ENCODE peak calls at places on chromosomes 4 and X, in eight cellular contexts. K, C, W, X, H, I, S and F are unnamed samples.

GRCh38 chr4:151990201-151990600 is 229.4 kb upstream of the GATB start:
- DNase-seq in I (no peak), C (no peak), W (no peak), K (no peak), X (no peak), S (no peak), H (no peak), F (no peak)

GRCh38 chrX:109751698-109752097 is 18.6 kb upstream of the ACSL4 start:
- DNase-seq in K (no peak), S (no peak), C (no peak), H (no peak), I (no peak), X (no peak), W (no peak), F (no peak)

GRCh38 chrX:48068096-48068887 is 3.1 kb downstream of the ZNF630 start:
- DNase-seq in K (no peak), H (peak), C (no peak), I (no peak), X (no peak), W (no peak), S (no peak), F (no peak)

GRCh38 chr4:189202182-189202868 is 738.3 kb upstream of the FRG1 start:
- DNase-seq in S (peak), W (peak), H (peak), I (peak), K (peak), X (peak), C (peak), F (peak)

GRCh38 chrX:53716328-53717088 is 30.0 kb upstream of the HUWE1 start:
- DNase-seq in W (no peak), K (no peak), X (no peak), S (no peak), C (no peak), I (no peak), H (no peak), F (peak)

GRCh38 chrX:3699841-3700381 is 13.5 kb downstream of the PRKX start:
- DNase-seq in W (no peak), H (no peak), I (no peak), X (no peak), S (no peak), K (no peak), C (no peak), F (peak)

GRCh38 chr4:70994069-70994366 is 569 bp downstream of the DCK start:
- DNase-seq in S (peak), X (no peak), H (no peak), C (no peak), K (no peak), W (no peak), I (no peak), F (no peak)

GRCh38 chr4:186910385-186910784 is 186.7 kb upstream of the FAT1 start:
- DNase-seq in H (no peak), S (no peak), C (no peak), X (no peak), K (no peak), I (no peak), W (no peak), F (no peak)

GRCh38 chr4:4368821-4369580 is 17.9 kb upstream of the NSG1 start:
- DNase-seq in C (no peak), S (no peak), X (peak), I (no peak), H (no peak), W (no peak), K (no peak), F (no peak)

GRCh38 chrX:142804085-142804484 is 221.6 kb upstream of the SPANXN4 start:
- DNase-seq in W (no peak), I (no peak), C (no peak), X (no peak), K (no peak), H (peak), S (no peak), F (no peak)

GRCh38 chrX:65706041-65706828 is 38.8 kb downstream of the MSN start:
- DNase-seq in X (no peak), H (no peak), W (no peak), K (no peak), S (peak), I (no peak), C (no peak), F (no peak)

GRCh38 chr4:150510176-150510875 is 71.6 kb upstream of the MAB21L2 start:
- DNase-seq in I (no peak), X (no peak), S (no peak), C (no peak), W (peak), H (no peak), K (no peak), F (no peak)

GRCh38 chr4:113153529-113154101 is 104.2 kb downstream of the ANK2 start:
- DNase-seq in X (no peak), S (no peak), H (no peak), C (no peak), K (no peak), W (no peak), I (no peak), F (no peak)

GRCh38 chrX:26562156-26562555 is 346.2 kb downstream of the MAGEB5 start:
- DNase-seq in K (no peak), X (no peak), S (no peak), W (no peak), I (no peak), C (no peak), H (no peak), F (no peak)

GRCh38 chrX:131081772-131082755 is 23.9 kb downstream of the ARHGAP36 start:
- DNase-seq in H (no peak), X (no peak), S (no peak), K (no peak), C (no peak), I (no peak), W (no peak), F (no peak)

GRCh38 chr4:89572224-89572858 is 264.6 kb downstream of the SNCA start:
- DNase-seq in I (no peak), S (no peak), H (no peak), K (no peak), C (no peak), W (no peak), X (no peak), F (no peak)

GRCh38 chr4:123325241-123325681 is 71.3 kb upstream of the SPRY1 start:
- DNase-seq in X (no peak), C (no peak), W (no peak), S (no peak), H (no peak), I (no peak), K (no peak), F (no peak)

GRCh38 chrX:9899640-9900075 is 67.5 kb upstream of the CLDN34 start:
- DNase-seq in H (no peak), I (no peak), S (no peak), X (no peak), K (no peak), W (peak), C (no peak), F (no peak)

DNA sequence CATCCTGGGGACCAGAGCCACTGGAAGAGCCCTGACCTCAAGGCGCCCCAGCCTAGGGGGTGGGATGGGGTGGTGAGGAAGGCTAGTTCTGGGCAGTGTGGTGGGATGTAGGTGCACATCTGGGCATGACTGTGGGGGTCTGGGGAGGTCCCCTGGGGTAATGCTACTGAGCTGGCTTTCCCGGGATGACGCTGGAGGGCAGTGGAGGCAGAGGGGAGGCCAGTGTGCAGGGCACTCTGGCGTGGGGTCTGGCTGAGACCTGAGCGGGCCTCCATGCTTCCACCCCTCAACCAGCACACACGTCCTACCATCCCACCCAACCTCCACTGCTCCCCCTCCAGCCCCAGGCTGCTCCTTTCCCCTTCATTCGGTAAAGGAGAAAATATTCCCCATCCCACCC is 4.8 kb upstream of the SH3BP2 start:
- DNase-seq in K (no peak), C (peak), I (peak), S (no peak), X (no peak), W (no peak), H (no peak), F (no peak)
- H3K27ac ChIP-seq in K (no peak), C (peak), I (peak), S (no peak), X (peak), W (no peak), H (peak), F (peak)

GRCh38 chrX:108541286-108541685 is 101.6 kb downstream of the COL4A5 start:
- DNase-seq in W (no peak), H (no peak), K (no peak), X (no peak), S (no peak), I (no peak), C (no peak), F (no peak)
- H3K4me3 ChIP-seq in W (no peak), H (no peak), K (no peak), X (no peak), S (no peak), I (no peak), C (no peak), F (no peak)

GRCh38 chr4:139665079-139665689 is 435 bp upstream of the MGST2 start:
- DNase-seq in S (no peak), C (no peak), H (no peak), I (no peak), W (no peak), X (no peak), K (no peak), F (no peak)
- H3K27ac ChIP-seq in S (peak), C (peak), H (peak), I (peak), W (peak), X (peak), K (peak), F (peak)

GRCh38 chr4:116020141-116020722 is 906.8 kb upstream of the NDST4 start:
- DNase-seq in C (no peak), K (no peak), S (no peak), H (no peak), I (no peak), X (no peak), W (no peak), F (no peak)
- H3K4me3 ChIP-seq in C (no peak), K (no peak), S (no peak), H (no peak), I (no peak), X (no peak), W (no peak), F (no peak)

GRCh38 chr4:101126044-101126443 is 221.3 kb downstream of the PPP3CA start:
- DNase-seq in X (no peak), S (no peak), I (no peak), H (no peak), C (no peak), W (no peak), K (no peak), F (no peak)
- H3K27ac ChIP-seq in X (no peak), S (no peak), I (no peak), H (no peak), C (no peak), W (no peak), K (no peak), F (no peak)

GRCh38 chr4:157075811-157076577 is at the start of gene GLRB:
- DNase-seq in S (peak), C (peak), H (peak), I (no peak), W (no peak), X (peak), K (no peak), F (no peak)
- H3K4me3 ChIP-seq in S (peak), C (peak), H (peak), I (peak), W (peak), X (peak), K (peak), F (no peak)

DNA sequence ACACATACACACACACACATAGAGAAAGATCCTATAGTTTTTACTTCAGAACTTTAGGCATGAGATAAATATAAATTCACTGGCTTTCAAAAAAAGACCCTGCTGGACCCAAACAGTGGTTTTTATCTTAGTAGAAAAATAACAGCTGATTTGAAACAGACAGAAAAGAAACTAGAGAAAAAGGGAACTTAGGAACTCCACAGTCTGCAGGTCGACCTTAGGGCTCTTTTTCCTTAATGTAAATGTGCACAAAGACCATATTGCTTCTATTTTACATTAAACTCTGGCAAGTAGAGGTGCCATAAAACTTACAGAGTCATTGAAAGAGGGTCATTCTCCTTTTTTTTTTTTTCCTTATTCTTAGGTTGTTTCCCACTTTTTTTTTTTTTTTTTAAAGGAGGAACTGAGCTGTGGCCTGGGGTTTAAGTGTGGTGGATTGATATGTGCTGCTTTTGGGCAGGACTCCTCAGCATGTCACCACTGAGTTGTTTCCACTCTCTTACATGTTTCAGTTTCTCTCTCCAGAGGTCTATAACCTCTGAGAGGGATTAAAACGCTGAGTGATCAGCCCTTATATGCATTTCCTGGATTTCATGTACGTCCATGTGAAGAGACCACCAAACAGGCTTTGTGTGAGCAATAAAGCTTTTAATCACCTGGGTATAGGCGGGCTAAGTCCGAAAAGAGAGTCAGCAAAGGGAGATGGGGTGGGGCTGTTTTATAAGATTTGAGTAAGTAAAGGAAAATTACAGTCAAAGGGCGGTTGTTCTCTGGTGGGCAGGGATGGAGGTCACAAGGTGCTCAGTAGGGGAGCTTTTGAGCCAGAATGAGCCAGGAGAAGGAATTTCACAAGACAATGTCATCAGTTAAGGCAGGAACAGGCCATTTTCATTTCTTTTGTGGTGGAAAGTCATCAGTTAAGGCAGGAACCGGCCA is 70.8 kb upstream of the PACRGL start:
- DNase-seq in X (no peak), I (no peak), H (no peak), S (no peak), K (no peak), C (no peak), W (no peak), F (no peak)
- H3K27ac ChIP-seq in X (no peak), I (no peak), H (no peak), S (no peak), K (no peak), C (no peak), W (no peak), F (no peak)

GRCh38 chr4:110630621-110631402 is 7.9 kb upstream of the PITX2 start:
- DNase-seq in S (no peak), K (no peak), X (no peak), C (no peak), W (no peak), H (no peak), I (no peak), F (no peak)

GRCh38 chr4:110629214-110629754 is 6.4 kb upstream of the PITX2 start:
- DNase-seq in X (no peak), W (no peak), K (no peak), H (no peak), I (no peak), C (no peak), S (no peak), F (no peak)

GRCh38 chr4:110626532-110627153 is 3.8 kb upstream of the PITX2 start:
- DNase-seq in S (no peak), W (no peak), C (no peak), X (no peak), H (no peak), I (no peak), K (no peak), F (no peak)

GRCh38 chr4:110629780-110630500 is 7.1 kb upstream of the PITX2 start:
- DNase-seq in H (no peak), K (no peak), I (no peak), W (no peak), S (no peak), X (no peak), C (no peak), F (no peak)

DNA sequence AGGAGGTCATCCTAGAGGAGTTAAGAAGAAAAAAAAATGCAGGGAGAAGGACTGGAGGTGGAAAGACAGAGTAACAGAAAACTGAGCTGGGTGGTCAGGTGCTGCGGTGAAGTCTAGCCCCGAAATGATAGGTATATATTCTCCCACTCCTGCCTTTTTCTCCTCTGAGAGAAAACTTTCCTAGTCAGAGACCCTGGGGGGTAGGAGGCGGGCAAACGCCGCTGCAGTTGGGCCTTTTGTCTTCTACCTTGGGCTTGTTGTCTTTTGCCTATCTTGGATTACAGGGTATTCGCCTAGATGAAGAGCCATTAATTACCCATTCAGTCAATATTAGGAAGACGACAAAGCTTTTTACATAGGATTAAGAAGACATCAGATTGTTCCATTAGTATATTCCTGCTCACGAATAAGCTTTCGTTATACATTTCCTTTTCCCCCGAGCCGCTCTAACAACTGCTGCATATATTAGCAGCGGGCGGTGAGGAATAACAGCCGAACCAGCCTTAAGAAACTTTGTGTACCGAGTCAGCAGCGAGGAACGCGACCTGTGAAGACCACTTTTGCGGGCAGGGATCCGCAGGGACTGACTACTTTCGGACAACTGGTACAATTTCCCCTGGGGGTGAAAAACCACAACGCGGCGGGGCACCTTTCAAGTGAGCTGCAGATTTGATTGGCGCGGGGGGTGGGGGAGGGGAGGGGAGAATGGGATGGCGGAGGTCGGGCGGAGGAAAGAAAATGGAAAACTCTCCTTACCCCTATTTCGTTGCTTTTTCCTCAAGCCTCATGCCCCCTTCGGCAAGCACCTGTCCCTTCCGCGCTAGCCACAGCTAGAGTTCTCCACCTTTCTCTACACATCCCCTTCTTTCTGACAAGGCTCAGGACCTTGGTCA is 5.7 kb upstream of the PITX2 start:
- DNase-seq in S (no peak), C (no peak), H (no peak), I (no peak), K (no peak), W (no peak), X (no peak), F (no peak)
- H3K4me3 ChIP-seq in S (no peak), C (no peak), H (no peak), I (no peak), K (no peak), W (no peak), X (no peak), F (no peak)